ENCODE peak calls at places on chromosomes 2 and 18, in ten cellular contexts. B, Y, Q, J, V, L, O, P, R and T are unnamed samples. For H3K4me1, the result is how much of the 10 kb centered on the place peaks cover.

GRCh38 chr2:41932241-41933034 is 115.4 kb upstream of the PKDCC start:
- DNase-seq in B (no peak), Y (no peak), Q (no peak), J (peak), V (no peak), L (peak), O (no peak), P (no peak), R (peak), T (no peak)

GRCh38 chr2:21372654-21373053 is 248.9 kb downstream of the TDRD15 start:
- DNase-seq in B (no peak), Y (peak), Q (no peak), J (no peak), V (no peak), L (no peak), O (peak), P (peak), R (no peak), T (no peak)

GRCh38 chr2:45040786-45041185 is 31.5 kb upstream of the SIX2 start:
- DNase-seq in B (no peak), Y (no peak), Q (no peak), J (no peak), V (no peak), L (no peak), O (no peak), P (no peak), R (no peak), T (no peak)

GRCh38 chr2:211248841-211249240 is 692.4 kb downstream of the CPS1 start:
- DNase-seq in B (no peak), Y (no peak), Q (no peak), J (no peak), V (no peak), L (no peak), O (peak), P (peak), R (no peak), T (no peak)

GRCh38 chr2:7835693-7836680 is 845.9 kb upstream of the ID2 start:
- DNase-seq in B (peak), Y (no peak), Q (no peak), J (no peak), V (no peak), L (no peak), O (no peak), P (no peak), R (no peak), T (no peak)

GRCh38 chr2:242020196-242021004 is 150.9 kb downstream of the RTP5 start:
- DNase-seq in B (no peak), Y (no peak), Q (no peak), J (no peak), V (peak), L (peak), O (no peak), P (no peak), R (peak), T (no peak)

GRCh38 chr2:68417931-68418330 is 49.2 kb downstream of the FBXO48 start:
- DNase-seq in B (no peak), Y (no peak), Q (no peak), J (no peak), V (no peak), L (no peak), O (no peak), P (no peak), R (no peak), T (no peak)

GRCh38 chr2:96296925-96297324 is 8.4 kb downstream of the SNRNP200 start:
- DNase-seq in B (no peak), Y (no peak), Q (no peak), J (peak), V (no peak), L (no peak), O (no peak), P (no peak), R (no peak), T (no peak)

GRCh38 chr2:9297156-9297555 is 90.5 kb downstream of the ASAP2 start:
- DNase-seq in B (no peak), Y (no peak), Q (no peak), J (no peak), V (peak), L (no peak), O (no peak), P (no peak), R (peak), T (no peak)

GRCh38 chr2:88600038-88600465 is 27.2 kb downstream of the EIF2AK3 start:
- DNase-seq in B (peak), Y (no peak), Q (peak), J (peak), V (no peak), L (no peak), O (peak), P (peak), R (no peak), T (peak)

GRCh38 chr2:237691200-237691907 is 64.0 kb downstream of the LRRFIP1 start:
- DNase-seq in B (peak), Y (peak), Q (no peak), J (no peak), V (peak), L (no peak), O (peak), P (no peak), R (no peak), T (no peak)

GRCh38 chr2:215833531-215834162 is 179.7 kb downstream of the MREG start:
- DNase-seq in B (no peak), Y (no peak), Q (no peak), J (no peak), V (no peak), L (no peak), O (peak), P (peak), R (no peak), T (no peak)

GRCh38 chr2:222572761-222573174 is 83.1 kb downstream of the FARSB start:
- DNase-seq in B (peak), Y (no peak), Q (no peak), J (peak), V (no peak), L (no peak), O (peak), P (no peak), R (no peak), T (no peak)

GRCh38 chr2:132583666-132584360 is 86.2 kb downstream of the LYPD1 start:
- DNase-seq in B (no peak), Y (peak), Q (no peak), J (no peak), V (no peak), L (no peak), O (no peak), P (no peak), R (no peak), T (no peak)

GRCh38 chr2:12340164-12340563 is 376.6 kb upstream of the TRIB2 start:
- DNase-seq in B (peak), Y (no peak), Q (no peak), J (no peak), V (no peak), L (no peak), O (no peak), P (no peak), R (no peak), T (no peak)

GRCh38 chr2:30385327-30385726 is 61.7 kb upstream of the LCLAT1 start:
- DNase-seq in B (peak), Y (peak), Q (no peak), J (no peak), V (no peak), L (no peak), O (peak), P (peak), R (no peak), T (no peak)

GRCh38 chr2:82879803-82880202 is 1579.3 kb downstream of the SUCLG1 start:
- DNase-seq in B (no peak), Y (no peak), Q (no peak), J (no peak), V (no peak), L (no peak), O (peak), P (no peak), R (no peak), T (no peak)

GRCh38 chr2:57906152-57906732 is 140.4 kb upstream of the VRK2 start:
- DNase-seq in B (peak), Y (no peak), Q (peak), J (no peak), V (no peak), L (no peak), O (peak), P (peak), R (no peak), T (no peak)

GRCh38 chr2:200575957-200576356 is 9.9 kb upstream of the AOX1 start:
- DNase-seq in B (no peak), Y (no peak), Q (no peak), J (no peak), V (no peak), L (no peak), O (peak), P (peak), R (no peak), T (no peak)

GRCh38 chr2:99754215-99754614 is 264.4 kb upstream of the REV1 start:
- DNase-seq in B (no peak), Y (no peak), Q (no peak), J (no peak), V (no peak), L (no peak), O (peak), P (peak), R (no peak), T (no peak)

GRCh38 chr2:2837768-2838547 is 506.9 kb upstream of the MYT1L start:
- DNase-seq in B (no peak), Y (no peak), Q (no peak), J (no peak), V (peak), L (no peak), O (no peak), P (no peak), R (no peak), T (no peak)

GRCh38 chr2:236746833-236747232 is 177.2 kb downstream of the ACKR3 start:
- DNase-seq in B (no peak), Y (no peak), Q (no peak), J (no peak), V (no peak), L (no peak), O (no peak), P (no peak), R (no peak), T (no peak)

GRCh38 chr2:6772366-6772710 is 93.4 kb downstream of the CMPK2 start:
- DNase-seq in B (no peak), Y (peak), Q (no peak), J (no peak), V (no peak), L (no peak), O (peak), P (no peak), R (no peak), T (no peak)

GRCh38 chr2:73069855-73070650 is 1.5 kb downstream of the SFXN5 start:
- DNase-seq in B (peak), Y (no peak), Q (no peak), J (peak), V (peak), L (no peak), O (peak), P (peak), R (no peak), T (no peak)

GRCh38 chr2:64943387-64944150 is 45.6 kb upstream of the SLC1A4 start:
- DNase-seq in B (peak), Y (no peak), Q (no peak), J (peak), V (peak), L (peak), O (peak), P (peak), R (peak), T (no peak)

GRCh38 chr2:174248187-174248997 is at the start of gene OLA1:
- DNase-seq in B (peak), Y (peak), Q (peak), J (peak), V (peak), L (peak), O (peak), P (peak), R (peak), T (peak)

GRCh38 chr2:174248998-174249592 is 763 bp upstream of the OLA1 start:
- DNase-seq in B (peak), Y (no peak), Q (no peak), J (no peak), V (no peak), L (no peak), O (no peak), P (no peak), R (no peak), T (no peak)

GRCh38 chr2:174247474-174248186 is 702 bp downstream of the OLA1 start:
- DNase-seq in B (peak), Y (no peak), Q (no peak), J (no peak), V (no peak), L (no peak), O (peak), P (no peak), R (peak), T (no peak)

GRCh38 chr2:174245065-174245464 is 3.3 kb downstream of the OLA1 start:
- DNase-seq in B (no peak), Y (no peak), Q (no peak), J (no peak), V (no peak), L (no peak), O (no peak), P (no peak), R (no peak), T (no peak)

DNA sequence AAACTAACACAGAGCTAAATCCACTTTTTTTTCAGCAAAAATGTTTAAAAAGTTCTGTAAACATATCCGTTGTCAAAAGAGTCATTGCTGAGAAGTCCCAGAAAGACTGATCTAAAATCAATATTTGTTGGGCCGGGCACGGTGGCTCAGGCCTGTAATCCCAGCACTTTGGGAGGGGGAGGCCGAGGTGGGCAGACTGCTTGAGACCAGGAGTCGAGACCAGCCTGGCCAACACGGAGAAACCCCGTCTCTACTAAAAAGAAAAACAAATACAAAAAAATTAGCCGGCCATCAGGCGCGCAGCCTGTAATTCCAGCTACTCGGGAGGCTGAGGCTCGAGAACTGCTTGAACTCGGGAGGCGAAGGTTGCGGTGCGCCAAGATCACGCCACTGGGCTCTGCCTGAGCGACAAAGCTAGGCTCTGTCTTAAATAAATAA is 1.4 kb downstream of the OLA1 start:
- DNase-seq in B (no peak), Y (no peak), Q (no peak), J (no peak), V (no peak), L (peak), O (peak), P (no peak), R (no peak), T (no peak)
- H3K4me3 ChIP-seq in B (no peak), Y (peak), Q (no peak), J (no peak), V (no peak), L (no peak), O (peak), P (peak), R (no peak), T (no peak)

DNA sequence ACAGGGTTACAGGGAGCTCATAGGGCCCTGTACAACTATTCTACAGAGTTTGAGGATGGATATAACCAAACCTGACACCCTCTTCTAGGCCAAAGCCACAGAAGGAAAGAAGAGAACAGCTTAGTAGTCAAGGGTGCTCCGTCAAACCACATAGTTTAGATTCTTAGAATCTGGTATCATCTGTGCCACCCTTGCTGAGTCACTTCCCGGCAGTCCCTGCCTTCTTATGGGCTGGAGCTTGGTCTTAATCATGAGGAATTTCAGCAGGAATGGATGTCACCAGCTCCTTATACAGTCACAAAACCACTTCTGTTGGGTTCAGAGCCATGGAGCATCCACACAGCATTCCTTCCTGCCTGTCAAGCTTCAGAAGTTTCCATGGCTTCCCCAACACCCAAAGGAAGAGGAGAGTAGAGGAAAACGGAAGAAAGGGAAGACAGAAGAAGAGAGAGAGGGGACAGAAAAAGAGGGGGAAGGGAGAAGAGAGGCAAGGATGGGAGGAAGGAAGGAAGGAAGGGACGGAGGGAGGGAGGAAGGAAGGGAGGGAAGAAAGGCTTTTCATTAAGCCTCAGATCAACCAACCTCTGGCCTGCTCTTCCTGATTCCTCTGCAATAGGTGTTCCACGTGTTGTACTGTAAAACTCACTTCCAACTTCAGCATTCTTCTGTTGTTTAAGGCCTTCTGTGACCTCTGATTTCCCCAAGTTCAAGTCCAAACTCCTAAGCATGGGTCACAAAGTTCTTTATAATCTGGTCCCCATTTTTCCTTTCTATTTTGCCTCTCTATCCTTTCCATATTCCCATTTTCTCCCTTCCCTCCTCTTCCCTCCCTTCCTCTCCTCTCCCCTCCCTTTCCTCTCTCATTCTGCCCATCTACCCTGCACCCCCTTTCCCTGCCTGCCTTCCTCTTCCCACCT is 246.1 kb upstream of the TNP1 start:
- DNase-seq in B (peak), Y (peak), Q (no peak), J (no peak), V (no peak), L (no peak), O (peak), P (peak), R (no peak), T (no peak)
- H3K4me1 ChIP-seq in B (half or more), Y (under half), Q (under half), J (under half), V (under half), L (under half), O (half or more), P (half or more), R (under half), T (under half)

GRCh38 chr2:120108049-120108448 is 95.2 kb downstream of the EPB41L5 start:
- DNase-seq in B (peak), Y (no peak), Q (no peak), J (peak), V (no peak), L (no peak), O (peak), P (peak), R (no peak), T (no peak)
- H3K27ac ChIP-seq in B (no peak), Y (no peak), Q (no peak), J (no peak), V (no peak), L (no peak), O (peak), P (peak), R (no peak), T (no peak)

GRCh38 chr18:71326826-71327225 is 1038.0 kb downstream of the SOCS6 start:
- DNase-seq in B (no peak), Y (no peak), Q (no peak), J (no peak), V (no peak), L (no peak), O (no peak), P (no peak), R (no peak), T (no peak)

GRCh38 chr18:71322201-71322600 is 1033.4 kb downstream of the SOCS6 start:
- DNase-seq in B (no peak), Y (no peak), Q (no peak), J (no peak), V (no peak), L (no peak), O (no peak), P (no peak), R (no peak), T (no peak)

GRCh38 chr18:71324356-71324755 is 1035.5 kb downstream of the SOCS6 start:
- DNase-seq in B (no peak), Y (no peak), Q (no peak), J (no peak), V (no peak), L (no peak), O (no peak), P (no peak), R (no peak), T (no peak)

GRCh38 chr18:71327443-71328120 is 1038.7 kb downstream of the SOCS6 start:
- DNase-seq in B (no peak), Y (no peak), Q (no peak), J (no peak), V (no peak), L (no peak), O (no peak), P (no peak), R (no peak), T (no peak)
- H3K4me3 ChIP-seq in B (no peak), Y (no peak), Q (no peak), J (no peak), V (no peak), L (no peak), O (no peak), P (no peak), R (no peak), T (no peak)

GRCh38 chr18:76451475-76452331 is 43.3 kb downstream of the ZNF516 start:
- DNase-seq in B (no peak), Y (peak), Q (no peak), J (no peak), V (peak), L (peak), O (no peak), P (no peak), R (peak), T (no peak)

GRCh38 chr18:76449110-76449453 is 46.0 kb downstream of the ZNF516 start:
- DNase-seq in B (no peak), Y (no peak), Q (no peak), J (no peak), V (peak), L (peak), O (no peak), P (no peak), R (peak), T (no peak)

GRCh38 chr18:76450452-76450851 is 44.6 kb downstream of the ZNF516 start:
- DNase-seq in B (peak), Y (peak), Q (no peak), J (peak), V (no peak), L (peak), O (peak), P (no peak), R (peak), T (no peak)

GRCh38 chr18:76452357-76452756 is 42.7 kb downstream of the ZNF516 start:
- DNase-seq in B (no peak), Y (no peak), Q (no peak), J (no peak), V (no peak), L (no peak), O (no peak), P (no peak), R (peak), T (no peak)

DNA sequence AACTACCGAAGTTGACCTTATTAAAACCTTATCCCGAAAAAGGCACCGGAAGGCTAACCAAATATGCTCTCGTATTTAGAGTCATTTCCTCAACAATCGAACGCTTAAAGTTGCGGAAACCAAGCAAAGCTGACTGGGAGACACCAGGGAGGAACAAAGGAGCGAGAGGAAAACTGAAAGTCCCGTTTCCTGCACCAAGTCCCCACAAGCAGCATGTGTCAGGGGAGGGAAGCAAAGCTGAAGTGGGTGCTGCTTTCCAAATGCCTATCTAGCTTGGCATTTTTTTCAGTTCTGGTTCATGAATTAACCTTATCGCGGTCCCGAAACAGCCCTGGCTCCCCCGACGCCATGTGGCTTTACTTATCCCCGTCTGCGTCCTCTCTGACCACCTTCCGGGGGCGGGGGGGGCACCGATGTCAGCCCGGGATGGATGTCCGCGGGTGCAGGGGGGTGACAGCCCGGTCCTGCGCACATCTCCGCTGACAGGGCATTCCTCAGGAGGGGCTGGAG is 44.1 kb downstream of the ZNF516 start:
- DNase-seq in B (peak), Y (peak), Q (no peak), J (peak), V (peak), L (no peak), O (peak), P (peak), R (peak), T (no peak)
- H3K4me1 ChIP-seq in B (half or more), Y (under half), Q (under half), J (under half), V (half or more), L (under half), O (under half), P (under half), R (under half), T (under half)

DNA sequence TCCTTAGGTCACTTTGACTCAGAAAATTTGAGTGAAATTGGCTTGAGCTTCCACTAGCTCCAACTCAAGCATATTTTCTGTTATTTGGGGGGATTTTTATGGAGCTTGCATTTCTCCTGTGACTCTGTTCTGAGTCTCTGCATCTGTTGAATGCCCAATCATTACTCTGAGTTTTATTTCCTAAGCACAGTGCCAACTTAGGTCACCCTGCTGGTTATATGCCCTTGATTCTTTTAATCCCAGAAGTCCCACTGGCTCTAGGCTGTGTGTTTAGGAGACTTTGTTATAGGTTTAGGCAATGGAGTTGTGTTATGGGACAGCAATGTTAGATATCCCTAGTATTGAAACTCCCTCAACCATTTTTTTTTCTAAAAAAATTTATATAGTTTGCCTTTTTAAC is 198.2 kb upstream of the DTNA start:
- DNase-seq in B (no peak), Y (no peak), Q (no peak), J (no peak), V (no peak), L (no peak), O (peak), P (no peak), R (no peak), T (no peak)
- H3K27ac ChIP-seq in B (no peak), Y (no peak), Q (no peak), J (no peak), V (no peak), L (no peak), O (peak), P (no peak), R (no peak), T (no peak)